ENCODE peak calls at places on chromosome 12, in six cellular contexts. B is neuronal stem cell; C is ovary; Y is fibroblast of lung; A is mesenchymal stem cell; X is CD8-positive, alpha-beta memory T cell. D is an unnamed sample.
A peak's percentile ranks its signal among the peaks of the same experiment; 100 is the strongest.

GRCh38 chr12:21774358-21775129 is at the start of gene KCNJ8:
- DNase-seq in C (peak; percentile 86), Y (peak; percentile 57), X (no peak), A (peak; percentile 2), B (peak; percentile 73), D (peak; percentile 91)

GRCh38 chr12:13087766-13088165 is 15.7 kb downstream of the GSG1 start:
- DNase-seq in C (no peak), Y (no peak), X (no peak), A (no peak), B (no peak), D (no peak)

GRCh38 chr12:30794591-30795409 is 40.0 kb upstream of the CAPRIN2 start:
- DNase-seq in C (no peak), Y (peak; percentile 98), A (peak; percentile 81), B (peak; percentile 23), X (no peak), D (no peak)

GRCh38 chr12:47561746-47562145 is 144.1 kb downstream of the RPAP3 start:
- DNase-seq in X (no peak), Y (peak; percentile 40), C (no peak), B (no peak), A (peak; percentile 9), D (no peak)

GRCh38 chr12:2008677-2009076 is 4.4 kb upstream of the DCP1B start:
- DNase-seq in X (no peak), C (no peak), Y (peak; percentile 53), A (no peak), B (no peak), D (no peak)

GRCh38 chr12:32917094-32917611 is 20.6 kb upstream of the PKP2 start:
- DNase-seq in A (peak; percentile 63), C (peak; percentile 12), B (no peak), Y (peak; percentile 76), X (no peak), D (no peak)

GRCh38 chr12:104536841-104537240 is 80.1 kb downstream of the CHST11 start:
- DNase-seq in B (no peak), X (no peak), A (no peak), Y (no peak), C (no peak), D (no peak)

GRCh38 chr12:54301428-54302045 is 722 bp upstream of the NFE2 start:
- DNase-seq in C (no peak), A (no peak), X (no peak), Y (no peak), B (no peak), D (no peak)

GRCh38 chr12:60191676-60192359 is 596.0 kb downstream of the SLC16A7 start:
- DNase-seq in Y (peak; percentile 70), X (no peak), C (no peak), A (no peak), B (no peak), D (no peak)

GRCh38 chr12:90871697-90872096 is 83.3 kb downstream of the CCER1 start:
- DNase-seq in X (no peak), Y (no peak), B (no peak), C (no peak), A (no peak), D (no peak)

GRCh38 chr12:89083491-89083890 is 268.8 kb downstream of the DUSP6 start:
- DNase-seq in X (no peak), C (no peak), A (no peak), B (no peak), Y (no peak), D (no peak)

GRCh38 chr12:128852885-128853284 is 393 bp upstream of the GLT1D1 start:
- DNase-seq in Y (no peak), X (no peak), C (no peak), A (no peak), B (no peak), D (peak; percentile 60)

GRCh38 chr12:128844031-128844635 is 9.1 kb upstream of the GLT1D1 start:
- DNase-seq in C (no peak), X (no peak), A (no peak), Y (no peak), B (no peak), D (no peak)

GRCh38 chr12:128852026-128852725 is 1.1 kb upstream of the GLT1D1 start:
- DNase-seq in B (no peak), Y (no peak), A (no peak), C (no peak), X (no peak), D (peak; percentile 53)

GRCh38 chr12:128850400-128850799 is 2.9 kb upstream of the GLT1D1 start:
- DNase-seq in A (no peak), C (no peak), Y (no peak), X (no peak), B (no peak), D (no peak)

GRCh38 chr12:128848371-128848770 is 4.9 kb upstream of the GLT1D1 start:
- DNase-seq in A (no peak), B (no peak), X (no peak), C (no peak), Y (no peak), D (no peak)
- H3K9me3 ChIP-seq in A (peaks cover 2% of the 10 kb centered on the region), B (no peaks in the 10 kb centered on the region), X (no peaks in the 10 kb centered on the region), C (no peaks in the 10 kb centered on the region), Y (no peaks in the 10 kb centered on the region), D (no peaks in the 10 kb centered on the region)

GRCh38 chr12:92130999-92131398 is 14.6 kb downstream of the BTG1 start:
- DNase-seq in Y (no peak), C (no peak), A (no peak), B (no peak), X (no peak), D (no peak)

GRCh38 chr12:92132282-92132681 is 13.4 kb downstream of the BTG1 start:
- DNase-seq in X (no peak), A (peak; percentile 13), Y (no peak), B (no peak), C (no peak), D (no peak)

GRCh38 chr12:92133795-92134637 is 11.6 kb downstream of the BTG1 start:
- DNase-seq in B (no peak), C (no peak), A (no peak), Y (no peak), X (no peak), D (no peak)

GRCh38 chr12:92134638-92135274 is 10.9 kb downstream of the BTG1 start:
- DNase-seq in B (no peak), X (no peak), C (no peak), A (peak; percentile 63), Y (peak; percentile 82), D (no peak)

DNA sequence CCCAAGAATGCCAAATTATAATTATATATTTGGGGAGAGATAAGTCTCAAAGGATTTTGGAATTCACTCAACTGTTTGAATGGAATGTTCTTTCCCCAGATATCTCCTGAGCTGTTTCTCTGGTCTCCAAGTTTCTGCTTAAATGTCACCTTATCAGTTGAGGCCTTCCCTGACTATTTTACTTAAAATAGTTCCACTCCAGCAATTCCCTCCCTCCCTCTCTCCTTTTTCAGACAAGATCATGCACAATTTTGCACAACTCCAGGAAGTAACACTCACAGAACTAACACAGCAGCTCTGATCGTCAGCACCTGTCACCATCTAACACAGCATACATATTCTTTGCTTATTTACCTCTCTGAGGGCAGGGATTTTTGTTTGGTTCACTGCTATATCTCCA is 12.5 kb downstream of the BTG1 start:
- DNase-seq in C (peak; percentile 27), B (no peak), A (no peak), X (no peak), Y (peak; percentile 50), D (no peak)
- H3K4me1 ChIP-seq in C (peaks cover 8% of the 10 kb centered on the region), B (peaks cover 16% of the 10 kb centered on the region), A (peaks cover 2% of the 10 kb centered on the region), X (peaks cover 85% of the 10 kb centered on the region), Y (peaks cover 22% of the 10 kb centered on the region), D (peaks cover 9% of the 10 kb centered on the region)

DNA sequence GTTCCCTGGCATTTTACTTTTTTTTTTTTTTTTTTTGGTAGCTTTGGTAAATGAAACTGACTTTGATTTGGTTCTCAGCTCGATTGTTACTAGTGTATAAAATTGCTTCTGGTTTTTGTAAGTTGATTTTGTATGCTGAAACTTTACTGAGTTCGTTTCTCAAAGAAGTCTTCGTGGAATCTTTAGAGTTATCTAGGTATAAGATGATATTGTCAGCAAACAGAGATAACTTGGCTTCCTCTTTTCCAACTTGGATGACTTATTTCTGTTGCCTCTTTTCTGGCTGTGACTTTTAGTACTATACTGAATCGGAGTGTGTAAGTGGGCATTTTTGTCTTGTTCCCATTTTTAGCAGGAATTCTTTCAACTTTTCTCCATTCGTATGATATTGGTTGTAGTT is 28.1 kb downstream of the USP15 start:
- DNase-seq in Y (no peak), B (no peak), A (no peak), C (no peak), X (no peak), D (no peak)
- H3K9me3 ChIP-seq in Y (no peaks in the 10 kb centered on the region), B (peaks cover 32% of the 10 kb centered on the region), A (peaks cover 27% of the 10 kb centered on the region), C (no peaks in the 10 kb centered on the region), X (peaks cover 11% of the 10 kb centered on the region), D (no peaks in the 10 kb centered on the region)

GRCh38 chr12:14575585-14575984 is 7.9 kb upstream of the PLBD1 start:
- DNase-seq in A (no peak), C (no peak), Y (no peak), B (no peak), X (no peak), D (no peak)
- H3K4me1 ChIP-seq in A (no peaks in the 10 kb centered on the region), C (no peaks in the 10 kb centered on the region), Y (no peaks in the 10 kb centered on the region), B (no peaks in the 10 kb centered on the region), X (peaks cover 5% of the 10 kb centered on the region), D (no peaks in the 10 kb centered on the region)

DNA sequence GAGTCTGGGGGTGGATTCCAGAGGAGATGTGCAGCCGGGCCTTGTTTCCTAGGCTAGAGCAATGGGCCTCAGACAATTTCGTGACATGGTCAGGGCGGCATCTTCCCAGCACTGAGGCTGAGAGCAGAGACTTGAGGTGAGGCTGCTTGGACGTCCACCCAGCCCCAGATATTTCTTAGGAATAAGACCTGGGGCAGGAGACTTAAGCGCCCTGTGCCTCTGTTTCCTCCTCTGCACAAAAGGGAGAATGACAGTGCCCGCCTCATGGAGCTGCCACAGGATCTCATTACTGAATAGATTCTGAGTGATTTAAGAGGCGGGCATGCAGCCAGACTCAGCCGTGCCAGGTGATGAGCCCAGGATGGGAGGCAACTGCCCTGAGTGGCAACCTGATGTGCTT is 297.9 kb upstream of the SFSWAP start:
- DNase-seq in C (no peak), X (no peak), B (no peak), A (no peak), Y (no peak), D (no peak)
- H3K9me3 ChIP-seq in C (no peaks in the 10 kb centered on the region), X (no peaks in the 10 kb centered on the region), B (peaks cover 2% of the 10 kb centered on the region), A (no peaks in the 10 kb centered on the region), Y (no peaks in the 10 kb centered on the region), D (no peaks in the 10 kb centered on the region)

GRCh38 chr12:71947645-71948105 is 9.0 kb downstream of the TPH2 start:
- DNase-seq in C (no peak), A (peak; percentile 64), Y (peak; percentile 61), B (peak; percentile 82), X (no peak), D (no peak)

GRCh38 chr12:71950819-71951218 is 12.2 kb downstream of the TPH2 start:
- DNase-seq in X (no peak), Y (no peak), B (no peak), A (no peak), C (no peak), D (no peak)

GRCh38 chr12:71948390-71948789 is 9.7 kb downstream of the TPH2 start:
- DNase-seq in X (no peak), A (no peak), Y (no peak), C (no peak), B (no peak), D (no peak)

GRCh38 chr12:71954040-71954649 is 15.5 kb downstream of the TPH2 start:
- DNase-seq in Y (no peak), C (no peak), X (no peak), A (no peak), B (no peak), D (no peak)

DNA sequence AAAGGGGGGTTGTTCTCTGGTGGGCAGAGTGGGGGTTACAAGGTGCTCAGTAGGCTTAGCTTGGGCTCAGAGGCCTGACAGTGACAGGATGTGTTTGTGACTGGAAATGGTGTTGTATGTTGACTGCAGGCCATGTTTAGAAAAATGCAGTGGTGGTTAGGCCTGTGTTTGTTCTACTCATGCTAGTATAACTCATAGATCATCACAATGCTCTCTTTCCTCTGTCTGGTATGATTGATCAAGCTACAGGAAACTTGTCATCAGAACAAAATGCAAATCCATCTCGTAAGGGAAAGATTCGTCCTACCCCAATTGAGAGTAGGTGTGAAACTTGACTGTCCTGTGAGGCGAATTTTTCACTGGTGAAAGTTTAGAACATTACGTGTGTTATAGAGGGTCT is 11.8 kb downstream of the TPH2 start:
- DNase-seq in B (no peak), X (no peak), C (no peak), Y (no peak), A (no peak), D (no peak)
- H3K4me1 ChIP-seq in B (peaks cover 25% of the 10 kb centered on the region), X (no peaks in the 10 kb centered on the region), C (no peaks in the 10 kb centered on the region), Y (peaks cover 2% of the 10 kb centered on the region), A (no peaks in the 10 kb centered on the region), D (no peaks in the 10 kb centered on the region)

D was measured in ascending aorta.